ENCODE peak calls at places on chromosomes 5 and 9, in five cellular contexts. One of them, this sample, is unnamed.
A peak's percentile ranks its signal among the peaks of the same experiment; 100 is the strongest.

GRCh38 chr5:72107874-72108199 is 562 bp downstream of the MAP1B start:
- DNase-seq in choroid plexus epithelial cell: peak; percentile 37
- DNase-seq in psoas muscle: peak; percentile 54
- DNase-seq in MG63: no peak
- DNase-seq in H7: peak; percentile 74
- DNase-seq in this sample: peak; percentile 18

GRCh38 chr5:162068412-162068811 is 839 bp downstream of the GABRG2 start:
- DNase-seq in psoas muscle: no peak
- DNase-seq in MG63: peak; percentile 40
- DNase-seq in choroid plexus epithelial cell: peak; percentile 0
- DNase-seq in H7: peak; percentile 55
- DNase-seq in this sample: peak; percentile 75

GRCh38 chr5:176533894-176534611 is 3.1 kb downstream of the RNF44 start:
- DNase-seq in MG63: peak; percentile 84
- DNase-seq in psoas muscle: peak; percentile 64
- DNase-seq in H7: peak; percentile 67
- DNase-seq in choroid plexus epithelial cell: no peak
- DNase-seq in this sample: no peak

GRCh38 chr5:37063739-37064138 is 185.4 kb downstream of the CPLANE1 start:
- DNase-seq in psoas muscle: no peak
- DNase-seq in choroid plexus epithelial cell: no peak
- DNase-seq in H7: no peak
- DNase-seq in MG63: no peak
- DNase-seq in this sample: no peak

GRCh38 chr5:135091286-135091685 is 57.3 kb upstream of the PITX1 start:
- DNase-seq in MG63: no peak
- DNase-seq in psoas muscle: no peak
- DNase-seq in choroid plexus epithelial cell: no peak
- DNase-seq in H7: no peak
- DNase-seq in this sample: no peak

GRCh38 chr9:24602687-24603352 is 57.1 kb upstream of the IZUMO3 start:
- DNase-seq in psoas muscle: no peak
- DNase-seq in choroid plexus epithelial cell: peak; percentile 0
- DNase-seq in H7: no peak
- DNase-seq in MG63: no peak
- DNase-seq in this sample: no peak

GRCh38 chr5:59356813-59357381 is 536.6 kb downstream of the PDE4D start:
- DNase-seq in H7: peak; percentile 14
- DNase-seq in psoas muscle: peak; percentile 81
- DNase-seq in choroid plexus epithelial cell: peak; percentile 42
- DNase-seq in MG63: no peak
- DNase-seq in this sample: no peak

GRCh38 chr5:74556631-74557595 is 83.6 kb downstream of the ENC1 start:
- DNase-seq in choroid plexus epithelial cell: peak; percentile 37
- DNase-seq in H7: no peak
- DNase-seq in MG63: no peak
- DNase-seq in psoas muscle: no peak
- DNase-seq in this sample: no peak

GRCh38 chr9:97982719-97983523 is at the start of gene ANP32B:
- DNase-seq in psoas muscle: peak; percentile 95
- DNase-seq in MG63: peak; percentile 96
- DNase-seq in H7: peak; percentile 94
- DNase-seq in choroid plexus epithelial cell: peak; percentile 92
- DNase-seq in this sample: peak; percentile 95

GRCh38 chr5:5473224-5473623 is 50.7 kb downstream of the ICE1 start:
- DNase-seq in psoas muscle: no peak
- DNase-seq in MG63: no peak
- DNase-seq in choroid plexus epithelial cell: no peak
- DNase-seq in H7: no peak
- DNase-seq in this sample: no peak

GRCh38 chr9:37364751-37365360 is 57.6 kb upstream of the GRHPR start:
- DNase-seq in choroid plexus epithelial cell: no peak
- DNase-seq in psoas muscle: no peak
- DNase-seq in H7: no peak
- DNase-seq in MG63: no peak
- DNase-seq in this sample: no peak

GRCh38 chr9:98442114-98442513 is 186.7 kb upstream of the TBC1D2 start:
- DNase-seq in H7: peak; percentile 65
- DNase-seq in MG63: no peak
- DNase-seq in psoas muscle: no peak
- DNase-seq in choroid plexus epithelial cell: no peak
- DNase-seq in this sample: no peak

GRCh38 chr5:180341595-180341994 is 11.5 kb downstream of the GFPT2 start:
- DNase-seq in MG63: no peak
- DNase-seq in H7: no peak
- DNase-seq in choroid plexus epithelial cell: no peak
- DNase-seq in psoas muscle: no peak
- DNase-seq in this sample: no peak

GRCh38 chr5:31186672-31187267 is 6.7 kb upstream of the CDH6 start:
- DNase-seq in H7: peak; percentile 39
- DNase-seq in MG63: no peak
- DNase-seq in psoas muscle: no peak
- DNase-seq in choroid plexus epithelial cell: peak; percentile 73
- DNase-seq in this sample: peak; percentile 51

GRCh38 chr5:55600536-55601208 is 65.9 kb upstream of the PLPP1 start:
- DNase-seq in choroid plexus epithelial cell: peak; percentile 91
- DNase-seq in psoas muscle: no peak
- DNase-seq in MG63: peak; percentile 30
- DNase-seq in H7: no peak
- DNase-seq in this sample: peak; percentile 50

GRCh38 chr5:55597014-55597981 is 62.5 kb upstream of the PLPP1 start:
- DNase-seq in choroid plexus epithelial cell: peak; percentile 33
- DNase-seq in MG63: peak; percentile 77
- DNase-seq in psoas muscle: peak; percentile 62
- DNase-seq in H7: no peak
- DNase-seq in this sample: no peak

GRCh38 chr5:55601209-55601618 is 66.5 kb upstream of the PLPP1 start:
- DNase-seq in H7: no peak
- DNase-seq in psoas muscle: peak; percentile 91
- DNase-seq in MG63: peak; percentile 86
- DNase-seq in choroid plexus epithelial cell: peak; percentile 88
- DNase-seq in this sample: peak; percentile 92

GRCh38 chr5:55600086-55600485 is 65.3 kb upstream of the PLPP1 start:
- DNase-seq in psoas muscle: no peak
- DNase-seq in MG63: no peak
- DNase-seq in H7: no peak
- DNase-seq in choroid plexus epithelial cell: no peak
- DNase-seq in this sample: no peak

GRCh38 chr5:55599148-55600050 is 64.6 kb upstream of the PLPP1 start:
- DNase-seq in psoas muscle: no peak
- DNase-seq in choroid plexus epithelial cell: no peak
- DNase-seq in H7: no peak
- DNase-seq in MG63: no peak
- DNase-seq in this sample: no peak
- H3K4me3 ChIP-seq in psoas muscle: no peak overlapping the region
- H3K4me3 ChIP-seq in choroid plexus epithelial cell: no peak overlapping the region
- H3K4me3 ChIP-seq in H7: no peak overlapping the region
- H3K4me3 ChIP-seq in MG63: no peak overlapping the region
- H3K4me3 ChIP-seq in this sample: no peak overlapping the region

GRCh38 chr5:113085084-113085414 is 108.5 kb downstream of the DCP2 start:
- DNase-seq in H7: no peak
- DNase-seq in psoas muscle: no peak
- DNase-seq in MG63: no peak
- DNase-seq in choroid plexus epithelial cell: no peak
- DNase-seq in this sample: no peak

GRCh38 chr5:113081091-113081490 is 104.5 kb downstream of the DCP2 start:
- DNase-seq in choroid plexus epithelial cell: no peak
- DNase-seq in H7: peak; percentile 57
- DNase-seq in psoas muscle: no peak
- DNase-seq in MG63: no peak
- DNase-seq in this sample: peak; percentile 48

GRCh38 chr5:113084402-113085083 is 107.9 kb downstream of the DCP2 start:
- DNase-seq in psoas muscle: no peak
- DNase-seq in choroid plexus epithelial cell: no peak
- DNase-seq in MG63: no peak
- DNase-seq in H7: no peak
- DNase-seq in this sample: no peak

GRCh38 chr5:113082547-113082905 is 105.9 kb downstream of the DCP2 start:
- DNase-seq in H7: no peak
- DNase-seq in psoas muscle: no peak
- DNase-seq in choroid plexus epithelial cell: no peak
- DNase-seq in MG63: no peak
- DNase-seq in this sample: no peak

DNA sequence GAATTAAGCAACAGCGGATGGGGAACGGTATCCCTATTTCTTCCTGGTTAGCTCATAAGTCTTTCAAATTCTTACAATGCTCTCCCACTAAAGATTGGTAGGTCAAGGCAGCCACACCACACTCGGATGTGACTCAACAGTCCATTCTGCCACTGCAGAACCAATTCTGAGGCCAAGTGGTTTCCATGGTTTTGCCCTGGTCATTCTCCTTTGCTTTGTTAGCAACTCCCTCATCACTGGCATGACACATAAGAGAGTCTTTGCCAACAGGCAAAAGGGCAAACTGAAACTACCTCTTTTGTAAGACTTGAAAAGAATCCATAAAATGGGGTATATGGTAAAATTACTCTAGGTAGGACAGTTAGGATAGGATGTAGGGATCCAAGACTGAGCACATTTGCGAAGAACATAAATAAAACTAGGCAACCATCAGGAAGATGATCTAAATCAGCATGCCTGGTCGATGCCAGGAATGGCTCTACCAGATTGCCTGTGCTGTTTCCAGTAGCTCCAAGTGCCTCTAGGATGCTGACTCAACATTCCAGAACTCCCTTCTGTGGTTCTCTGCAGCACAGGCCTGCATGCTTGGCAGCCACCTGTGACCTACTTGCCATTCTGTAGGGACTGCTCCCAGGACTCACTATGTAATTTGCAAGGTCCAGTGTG is 105.4 kb downstream of the DCP2 start:
- DNase-seq in MG63: peak; percentile 91
- DNase-seq in H7: no peak
- DNase-seq in psoas muscle: no peak
- DNase-seq in choroid plexus epithelial cell: peak; percentile 52
- DNase-seq in this sample: no peak
- H3K4me3 ChIP-seq in MG63: no peak overlapping the region
- H3K4me3 ChIP-seq in H7: no peak overlapping the region
- H3K4me3 ChIP-seq in psoas muscle: no peak overlapping the region
- H3K4me3 ChIP-seq in choroid plexus epithelial cell: no peak overlapping the region
- H3K4me3 ChIP-seq in this sample: no peak overlapping the region

DNA sequence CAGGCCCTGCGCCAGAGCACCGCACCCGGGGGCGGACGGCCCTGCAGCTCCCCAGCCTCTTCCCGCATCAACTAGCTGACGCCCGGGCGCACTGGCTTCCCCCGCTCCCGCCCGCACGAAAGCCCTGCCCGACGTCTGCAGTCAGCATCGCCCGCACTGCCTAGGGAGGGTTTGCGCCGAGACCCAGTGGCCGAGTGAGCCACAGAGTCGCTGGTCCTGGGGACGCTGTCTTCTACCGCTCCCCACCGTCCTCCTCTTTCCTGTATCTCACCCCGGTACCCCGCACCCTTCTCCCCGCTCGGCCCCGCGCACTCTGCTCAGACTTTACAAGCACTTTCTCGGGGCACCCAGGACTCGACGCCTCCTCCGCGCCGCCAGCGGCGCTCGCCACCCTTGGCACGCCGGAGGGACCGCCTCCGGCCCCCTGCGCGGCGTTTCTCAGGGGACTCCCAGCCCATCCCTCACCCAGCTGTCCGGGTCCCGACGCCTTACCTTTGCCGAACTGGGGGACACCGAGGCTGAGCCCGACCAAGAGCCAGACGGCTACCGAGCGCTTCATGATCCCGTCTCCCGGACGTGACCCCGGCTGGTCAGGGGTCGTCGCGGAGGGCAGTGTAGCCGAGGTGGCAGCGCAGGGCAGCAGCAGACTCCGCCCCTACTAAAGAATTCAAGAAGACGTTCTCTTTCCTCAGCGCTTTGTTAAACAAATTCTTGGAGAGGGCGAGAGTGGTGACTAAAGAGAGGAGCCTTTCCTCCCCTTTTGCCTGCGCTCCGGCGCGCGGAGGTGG is 670 bp downstream of the EDIL3 start:
- DNase-seq in choroid plexus epithelial cell: peak; percentile 63
- DNase-seq in H7: peak; percentile 68
- DNase-seq in MG63: peak; percentile 45
- DNase-seq in psoas muscle: peak; percentile 42
- DNase-seq in this sample: no peak
- H3K4me3 ChIP-seq in choroid plexus epithelial cell: peak overlapping the region; percentile 85
- H3K4me3 ChIP-seq in H7: peak overlapping the region; percentile 93
- H3K4me3 ChIP-seq in MG63: peak overlapping the region; percentile 46
- H3K4me3 ChIP-seq in psoas muscle: peak overlapping the region; percentile 52
- H3K4me3 ChIP-seq in this sample: no peak overlapping the region

GRCh38 chr5:174348582-174348981 is 303.1 kb downstream of the NSG2 start:
- DNase-seq in H7: no peak
- DNase-seq in psoas muscle: no peak
- DNase-seq in choroid plexus epithelial cell: no peak
- DNase-seq in MG63: peak; percentile 60
- DNase-seq in this sample: no peak
- H3K4me3 ChIP-seq in H7: no peak overlapping the region
- H3K4me3 ChIP-seq in psoas muscle: no peak overlapping the region
- H3K4me3 ChIP-seq in choroid plexus epithelial cell: no peak overlapping the region
- H3K4me3 ChIP-seq in MG63: no peak overlapping the region
- H3K4me3 ChIP-seq in this sample: no peak overlapping the region

GRCh38 chr9:121326130-121326838 is 43.8 kb downstream of the STOM start:
- DNase-seq in H7: no peak
- DNase-seq in MG63: peak; percentile 95
- DNase-seq in psoas muscle: peak; percentile 93
- DNase-seq in choroid plexus epithelial cell: peak; percentile 22
- DNase-seq in this sample: peak; percentile 72
- H3K4me3 ChIP-seq in H7: no peak overlapping the region
- H3K4me3 ChIP-seq in MG63: no peak overlapping the region
- H3K4me3 ChIP-seq in psoas muscle: peak overlapping the region; percentile 45
- H3K4me3 ChIP-seq in choroid plexus epithelial cell: no peak overlapping the region
- H3K4me3 ChIP-seq in this sample: no peak overlapping the region